ENCODE peak calls at places on chromosomes 4 and X, in seven cellular contexts. X is SIG-M5; V is COR-L47; L is stimulated activated CD4-positive, alpha-beta T cell treated with anti-CD3 and anti-CD28 coated beads, Interleukin-1b, Interleukin-23, amount 100 ng/mL, for 24 hours; Q is AML-193; M is CD4-positive, CD25-positive, alpha-beta regulatory T cell; T is activated naive CD4-positive, alpha-beta T cell treated with anti-CD3 and anti-CD28 coated beads, Interleukin-2, amount 50 U/mL, for 72 hours. I is an unnamed sample.

GRCh38 chr4:134174271-134174670 is 27.3 kb downstream of the PABPC4L start:
- DNase-seq in M (no peak), V (no peak), L (no peak), Q (no peak), T (no peak), X (no peak), I (no peak)

GRCh38 chr4:99636422-99636821 is 21.2 kb downstream of the C4orf54 start:
- DNase-seq in X (no peak), V (no peak), L (no peak), Q (no peak), T (no peak), M (no peak), I (no peak)

GRCh38 chr4:168656055-168656660 is 159.3 kb downstream of the PALLD start:
- DNase-seq in V (peak), X (no peak), T (no peak), L (no peak), M (no peak), Q (no peak), I (no peak)

GRCh38 chr4:117971406-117971805 is 62.9 kb upstream of the NDST3 start:
- DNase-seq in L (no peak), T (no peak), Q (no peak), M (no peak), X (no peak), V (no peak), I (no peak)

GRCh38 chr4:88457307-88458090 is 580 bp downstream of the HERC5 start:
- DNase-seq in L (peak), X (no peak), T (no peak), Q (no peak), V (peak), M (peak), I (peak)

GRCh38 chr4:1384675-1385372 is 21.4 kb downstream of the NKX1-1 start:
- DNase-seq in T (no peak), X (no peak), M (no peak), Q (no peak), V (no peak), L (no peak), I (no peak)

GRCh38 chrX:23779025-23779424 is 3.9 kb upstream of the SAT1 start:
- DNase-seq in T (no peak), V (no peak), X (no peak), L (no peak), M (no peak), Q (no peak), I (no peak)

GRCh38 chr4:85761803-85762202 is 286.9 kb downstream of the ARHGAP24 start:
- DNase-seq in X (no peak), Q (no peak), L (no peak), V (no peak), T (no peak), M (no peak), I (no peak)